ENCODE peak calls at places on chromosomes 11 and 22, in six cellular contexts. C is activated T-helper 1 cell treated with anti-CD3 and anti-CD28 coated beads, Interleukin-2, amount 50 U/mL, for 16 hours; G is nephron progenitor cell; L is ACHN; Z is osteocyte; I is activated CD4-positive, alpha-beta T cell treated with anti-CD3 and anti-CD28 coated beads for 24 hours. F is an unnamed sample.

GRCh38 chr11:102225689-102226562 is 91.4 kb upstream of the BIRC3 start:
- DNase-seq in C (no peak), G (no peak), L (peak), Z (no peak), I (no peak), F (no peak)

GRCh38 chr11:112834277-112834755 is 126.9 kb upstream of the NCAM1 start:
- DNase-seq in C (no peak), G (no peak), L (no peak), Z (no peak), I (no peak), F (no peak)

GRCh38 chr11:82936261-82936660 is 34.7 kb downstream of the DDIAS start:
- DNase-seq in C (no peak), G (no peak), L (no peak), Z (no peak), I (no peak), F (no peak)

GRCh38 chr11:86747801-86748200 is 52.5 kb upstream of the PRSS23 start:
- DNase-seq in C (no peak), G (no peak), L (no peak), Z (no peak), I (no peak), F (no peak)

GRCh38 chr11:19460718-19461405 is 220.1 kb upstream of the E2F8 start:
- DNase-seq in C (no peak), G (no peak), L (no peak), Z (no peak), I (no peak), F (no peak)

GRCh38 chr11:102560555-102561011 is 30.0 kb upstream of the MMP7 start:
- DNase-seq in C (no peak), G (no peak), L (peak), Z (no peak), I (no peak), F (no peak)

GRCh38 chr11:117095301-117096139 is 2.7 kb downstream of the SIK3 start:
- DNase-seq in C (no peak), G (no peak), L (no peak), Z (no peak), I (no peak), F (no peak)

GRCh38 chr11:132908017-132908810 is 624.1 kb downstream of the OPCML start:
- DNase-seq in C (no peak), G (no peak), L (no peak), Z (no peak), I (no peak), F (no peak)

GRCh38 chr11:128695539-128696221 is 1.8 kb downstream of the FLI1 start:
- DNase-seq in C (no peak), G (no peak), L (no peak), Z (no peak), I (no peak), F (no peak)

GRCh38 chr11:15912825-15913224 is 443.5 kb downstream of the SOX6 start:
- DNase-seq in C (no peak), G (no peak), L (no peak), Z (no peak), I (no peak), F (no peak)

GRCh38 chr11:118634435-118635236 is 27.2 kb downstream of the PHLDB1 start:
- DNase-seq in C (no peak), G (peak), L (no peak), Z (no peak), I (no peak), F (peak)

GRCh38 chr22:17749605-17750395 is 24.5 kb downstream of the BID start:
- DNase-seq in C (no peak), G (no peak), L (no peak), Z (no peak), I (no peak), F (no peak)

GRCh38 chr11:95912902-95913560 is 10.9 kb downstream of the MTMR2 start:
- DNase-seq in C (no peak), G (no peak), L (peak), Z (no peak), I (no peak), F (no peak)

GRCh38 chr11:116077092-116077491 is 572.9 kb upstream of the CADM1 start:
- DNase-seq in C (no peak), G (no peak), L (no peak), Z (no peak), I (no peak), F (no peak)

GRCh38 chr11:119175493-119176077 is 7.1 kb downstream of the NLRX1 start:
- DNase-seq in C (no peak), G (no peak), L (no peak), Z (no peak), I (no peak), F (no peak)

GRCh38 chr11:71309611-71310010 is 57.2 kb upstream of the SHANK2 start:
- DNase-seq in C (no peak), G (no peak), L (no peak), Z (peak), I (no peak), F (peak)

GRCh38 chr11:66317766-66318575 is 1.1 kb upstream of the CD248 start:
- DNase-seq in C (no peak), G (peak), L (no peak), Z (no peak), I (no peak), F (no peak)

GRCh38 chr11:38297670-38298069 is 1699.6 kb upstream of the RAG2 start:
- DNase-seq in C (no peak), G (no peak), L (no peak), Z (no peak), I (no peak), F (no peak)

GRCh38 chr22:43923191-43923590 is 414 bp upstream of the PNPLA3 start:
- DNase-seq in C (no peak), G (no peak), L (peak), Z (no peak), I (no peak), F (no peak)

GRCh38 chr11:1557904-1558831 is 13.9 kb downstream of the DUSP8 start:
- DNase-seq in C (no peak), G (no peak), L (peak), Z (peak), I (no peak), F (peak)

GRCh38 chr22:40498454-40499186 is 128.2 kb downstream of the SGSM3 start:
- DNase-seq in C (no peak), G (no peak), L (peak), Z (no peak), I (no peak), F (no peak)

GRCh38 chr22:20246368-20247009 is 21.6 kb downstream of the RTN4R start:
- DNase-seq in C (no peak), G (peak), L (no peak), Z (no peak), I (no peak), F (no peak)

GRCh38 chr11:32550207-32550606 is 33.4 kb upstream of the EIF3M start:
- DNase-seq in C (no peak), G (no peak), L (no peak), Z (no peak), I (no peak), F (no peak)

GRCh38 chr11:122690801-122691649 is 35.5 kb downstream of the UBASH3B start:
- DNase-seq in C (no peak), G (no peak), L (no peak), Z (no peak), I (no peak), F (no peak)

GRCh38 chr22:19121631-19122142 is 525 bp downstream of the DGCR2 start:
- DNase-seq in C (peak), G (peak), L (peak), Z (no peak), I (no peak), F (no peak)

GRCh38 chr22:45934168-45934564 is 42.8 kb downstream of the WNT7B start:
- DNase-seq in C (no peak), G (no peak), L (no peak), Z (no peak), I (no peak), F (no peak)

GRCh38 chr11:75858613-75859012 is 43.6 kb downstream of the UVRAG start:
- DNase-seq in C (no peak), G (no peak), L (no peak), Z (no peak), I (no peak), F (no peak)

GRCh38 chr11:23679981-23680380 is 816.9 kb upstream of the LUZP2 start:
- DNase-seq in C (no peak), G (no peak), L (no peak), Z (no peak), I (no peak), F (no peak)

GRCh38 chr11:2933376-2934056 is 4.3 kb upstream of the PHLDA2 start:
- DNase-seq in C (no peak), G (no peak), L (peak), Z (no peak), I (no peak), F (no peak)

GRCh38 chr11:82867495-82868082 is 32.6 kb downstream of the PRCP start:
- DNase-seq in C (peak), G (peak), L (peak), Z (peak), I (peak), F (peak)

GRCh38 chr11:404551-405264 is 10.1 kb downstream of the SIGIRR start:
- DNase-seq in C (no peak), G (peak), L (no peak), Z (no peak), I (no peak), F (no peak)

GRCh38 chr22:39490135-39490798 is 11.8 kb upstream of the MIEF1 start:
- DNase-seq in C (peak), G (peak), L (peak), Z (no peak), I (peak), F (no peak)